ENCODE peak calls at places on chromosomes 7 and 10, in four cellular contexts. L, M, R and G are unnamed samples.

GRCh38 chr10:50421026-50421719 is 169.9 kb upstream of the ASAH2 start:
- DNase-seq in R (peak), M (no peak), L (peak), G (peak)

GRCh38 chr10:8361510-8361844 is 307.0 kb downstream of the GATA3 start:
- DNase-seq in R (no peak), L (no peak), M (no peak), G (no peak)

GRCh38 chr7:36966636-36967035 is 242.3 kb upstream of the AOAH start:
- DNase-seq in M (no peak), R (no peak), L (no peak), G (no peak)

GRCh38 chr10:24858244-24858907 is 94.0 kb downstream of the PRTFDC1 start:
- DNase-seq in L (no peak), R (no peak), M (no peak), G (no peak)

GRCh38 chr10:111084346-111085255 is 7.8 kb downstream of the ADRA2A start:
- DNase-seq in L (no peak), R (no peak), M (no peak), G (no peak)

GRCh38 chr10:73910764-73911552 is at the start of gene PLAU:
- DNase-seq in L (peak), M (peak), R (peak), G (peak)

GRCh38 chr7:24366901-24367300 is 82.9 kb downstream of the NPY start:
- DNase-seq in R (no peak), L (no peak), M (no peak), G (no peak)

GRCh38 chr10:130499541-130499940 is 363.4 kb downstream of the GLRX3 start:
- DNase-seq in R (no peak), L (no peak), M (no peak), G (no peak)

GRCh38 chr10:21926949-21927348 is 76.6 kb downstream of the DNAJC1 start:
- DNase-seq in L (no peak), R (peak), M (no peak), G (no peak)

GRCh38 chr10:95788830-95789229 is 32.9 kb downstream of the ENTPD1 start:
- DNase-seq in M (no peak), R (no peak), L (no peak), G (no peak)

GRCh38 chr10:133191651-133192050 is 31.6 kb downstream of the KNDC1 start:
- DNase-seq in L (no peak), R (no peak), M (no peak), G (peak)

GRCh38 chr7:26413007-26413691 is 121.5 kb downstream of the SNX10 start:
- DNase-seq in L (no peak), R (no peak), M (no peak), G (no peak)

GRCh38 chr10:121357323-121357835 is 240.9 kb downstream of the FGFR2 start:
- DNase-seq in L (no peak), R (no peak), M (no peak), G (no peak)

GRCh38 chr7:48182736-48183369 is 11.6 kb downstream of the ABCA13 start:
- DNase-seq in L (no peak), M (no peak), R (no peak), G (no peak)

GRCh38 chr7:142822714-142823113 is 32.2 kb upstream of the EPHB6 start:
- DNase-seq in L (no peak), M (no peak), R (no peak), G (no peak)

GRCh38 chr10:818526-819220 is 112.8 kb downstream of the LARP4B start:
- DNase-seq in L (no peak), M (no peak), R (no peak), G (no peak)

GRCh38 chr7:50068850-50069551 is 24.0 kb downstream of the ZPBP start:
- DNase-seq in L (no peak), R (peak), M (no peak), G (no peak)